ENCODE peak calls at places on chromosomes 7 and 10, in nine cellular contexts. W is endothelial cell of umbilical vein; V is MM.1S; H is IMR-90; N is aorta; M is heart right ventricle; G is heart left ventricle; E is thoracic aorta; U is CD8-positive, alpha-beta memory T cell. Q is an unnamed sample. For H3K4me1, the result is how much of the 10 kb centered on the place peaks cover.

GRCh38 chr7:30422922-30423321 is 55.7 kb downstream of the NOD1 start:
- DNase-seq in H (peak), V (no peak), W (peak), U (no peak), N (no peak), E (no peak), M (no peak), G (no peak), Q (peak)

GRCh38 chr10:12972146-12972545 is 29.4 kb downstream of the CCDC3 start:
- DNase-seq in M (no peak), H (no peak), G (no peak), V (no peak), U (no peak), N (no peak), E (no peak), W (no peak), Q (no peak)

GRCh38 chr10:72044417-72045041 is 43.8 kb downstream of the SPOCK2 start:
- DNase-seq in U (no peak), N (peak), V (no peak), W (peak), H (peak), G (peak), E (peak), M (peak), Q (peak)

GRCh38 chr7:2862831-2863361 is 18.8 kb upstream of the GNA12 start:
- DNase-seq in E (no peak), V (no peak), W (no peak), U (peak), M (no peak), G (no peak), N (peak), H (peak), Q (no peak)

GRCh38 chr7:77752016-77752415 is 46.2 kb downstream of the TMEM60 start:
- DNase-seq in E (no peak), H (no peak), G (no peak), M (no peak), U (no peak), V (no peak), N (no peak), W (peak), Q (no peak)

GRCh38 chr7:158958618-158959017 is 102.3 kb downstream of the DYNC2I1 start:
- DNase-seq in N (no peak), G (no peak), M (no peak), W (no peak), E (no peak), U (no peak), V (no peak), H (no peak), Q (no peak)

GRCh38 chr10:20004087-20004523 is 187.9 kb downstream of the PLXDC2 start:
- DNase-seq in V (peak), G (peak), H (peak), U (no peak), E (peak), M (peak), N (peak), W (no peak), Q (no peak)

GRCh38 chr10:75038335-75038734 is 73.1 kb upstream of the SAMD8 start:
- DNase-seq in V (no peak), W (no peak), U (no peak), H (peak), M (peak), E (no peak), G (peak), N (no peak), Q (no peak)

GRCh38 chr7:17787257-17787656 is 153.0 kb downstream of the SNX13 start:
- DNase-seq in H (no peak), G (no peak), E (no peak), W (no peak), M (no peak), N (no peak), U (no peak), V (no peak), Q (no peak)

GRCh38 chr7:78939669-78940068 is 513.8 kb downstream of the MAGI2 start:
- DNase-seq in U (no peak), E (no peak), N (no peak), V (no peak), W (no peak), M (no peak), H (peak), G (no peak), Q (no peak)

GRCh38 chr7:55526770-55527169 is 45.5 kb downstream of the VOPP1 start:
- DNase-seq in U (no peak), E (no peak), N (no peak), H (no peak), G (no peak), W (no peak), V (no peak), M (no peak), Q (no peak)
- H3K4me1 ChIP-seq in U (under half), E (under half), N (under half), H (under half), G (under half), W (under half), V (half or more), M (under half), Q (under half)

DNA sequence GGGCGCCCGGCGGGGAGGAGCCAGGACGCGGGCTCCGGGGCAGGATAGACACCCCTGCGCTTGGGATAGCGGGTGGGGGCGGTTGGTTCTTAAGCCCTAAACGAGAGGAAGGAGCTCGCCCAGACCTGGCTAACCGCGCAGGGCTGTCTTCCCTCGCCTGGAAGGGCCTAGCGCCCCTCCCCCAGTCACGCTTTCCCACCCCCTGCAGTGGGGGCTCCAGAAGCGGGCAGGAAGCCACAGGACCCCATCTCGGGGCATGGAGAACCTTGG is 6.5 kb downstream of the SHH start:
- DNase-seq in U (no peak), W (no peak), G (no peak), M (no peak), N (no peak), V (no peak), H (no peak), E (no peak), Q (no peak)
- H3K4me1 ChIP-seq in U (under half), W (under half), G (half or more), M (half or more), N (under half), V (under half), H (under half), E (half or more), Q (under half)

GRCh38 chr7:74185016-74185415 is 10.9 kb downstream of the EIF4H start:
- DNase-seq in H (no peak), V (no peak), W (no peak), E (no peak), U (no peak), M (no peak), G (no peak), N (no peak), Q (no peak)

GRCh38 chr7:74183142-74183541 is 9.0 kb downstream of the EIF4H start:
- DNase-seq in M (no peak), E (no peak), N (no peak), V (no peak), U (no peak), G (no peak), W (no peak), H (no peak), Q (no peak)

GRCh38 chr7:74183653-74184450 is 9.7 kb downstream of the EIF4H start:
- DNase-seq in E (no peak), G (no peak), V (no peak), M (no peak), N (no peak), W (peak), U (no peak), H (no peak), Q (no peak)

GRCh38 chr7:74187915-74188675 is 13.9 kb downstream of the EIF4H start:
- DNase-seq in H (peak), N (no peak), U (no peak), E (no peak), G (no peak), M (no peak), W (peak), V (no peak), Q (peak)

GRCh38 chr7:74185636-74186035 is 11.5 kb downstream of the EIF4H start:
- DNase-seq in U (no peak), G (no peak), H (no peak), W (peak), M (no peak), V (no peak), N (no peak), E (no peak), Q (no peak)
- H3K4me1 ChIP-seq in U (half or more), G (half or more), H (under half), W (half or more), M (half or more), V (under half), N (under half), E (half or more), Q (under half)

DNA sequence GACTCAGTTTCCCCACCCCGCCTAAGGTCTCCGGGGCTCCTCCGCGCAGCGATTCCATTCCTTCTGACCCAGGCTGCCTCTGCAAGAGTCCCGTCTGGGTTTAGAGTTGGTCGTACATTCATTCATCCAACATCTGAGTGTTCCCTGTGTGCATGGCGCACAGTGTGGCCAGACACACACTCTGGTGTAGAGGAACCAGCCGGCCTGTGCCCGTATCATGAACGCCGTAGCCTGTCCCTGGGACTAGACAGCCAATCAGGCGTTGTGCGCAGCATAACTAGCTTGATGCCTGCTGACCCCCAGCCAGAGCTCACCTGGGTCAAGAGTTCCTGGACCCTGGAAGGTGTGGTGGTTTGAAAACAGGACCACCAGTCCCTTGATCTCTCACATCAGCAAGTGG is 20.9 kb upstream of the PDGFA start:
- DNase-seq in U (no peak), E (no peak), V (no peak), H (no peak), M (no peak), G (no peak), W (no peak), N (no peak), Q (no peak)
- H3K4me1 ChIP-seq in U (under half), E (under half), V (under half), H (under half), M (under half), G (under half), W (under half), N (under half), Q (under half)

GRCh38 chr10:15259136-15259535 is 90.6 kb upstream of the NMT2 start:
- DNase-seq in G (no peak), E (no peak), N (no peak), M (no peak), W (no peak), U (no peak), H (no peak), V (no peak), Q (no peak)
- H3K4me1 ChIP-seq in G (under half), E (under half), N (under half), M (under half), W (under half), U (under half), H (under half), V (under half), Q (under half)

GRCh38 chr10:110837418-110838120 is 34.2 kb upstream of the PDCD4 start:
- DNase-seq in E (no peak), G (no peak), U (no peak), M (no peak), W (peak), N (no peak), V (no peak), H (no peak), Q (no peak)

GRCh38 chr10:110834622-110835219 is 37.0 kb upstream of the PDCD4 start:
- DNase-seq in U (no peak), M (peak), E (no peak), N (no peak), W (peak), G (peak), H (no peak), V (no peak), Q (no peak)

GRCh38 chr10:110833941-110834621 is 37.6 kb upstream of the PDCD4 start:
- DNase-seq in H (no peak), V (no peak), M (no peak), E (no peak), U (no peak), W (no peak), N (no peak), G (no peak), Q (no peak)

GRCh38 chr10:110833234-110833940 is 38.3 kb upstream of the PDCD4 start:
- DNase-seq in M (no peak), N (no peak), H (no peak), E (no peak), G (no peak), U (no peak), V (no peak), W (no peak), Q (no peak)

DNA sequence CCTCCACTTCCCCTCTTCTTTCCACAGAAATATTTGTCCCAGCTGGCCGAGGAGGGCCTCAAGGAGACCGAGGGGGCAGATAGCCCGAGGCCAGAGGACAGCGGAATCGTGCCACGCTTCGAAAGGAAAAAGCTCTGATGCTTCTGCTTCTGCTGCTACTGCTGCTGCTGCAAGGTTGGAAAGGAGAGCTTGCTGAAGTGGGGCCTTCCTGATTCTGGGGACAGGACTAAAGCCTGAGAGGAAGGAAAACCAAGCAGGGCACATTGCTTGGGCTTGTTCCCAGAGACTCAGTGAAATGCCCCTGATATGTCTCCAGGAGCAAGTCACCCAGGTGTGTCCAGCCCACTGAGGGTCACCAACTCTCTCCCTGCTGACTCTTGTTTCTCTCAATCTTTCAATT is 35.9 kb upstream of the PDCD4 start:
- DNase-seq in E (no peak), W (no peak), U (no peak), N (no peak), G (no peak), M (no peak), V (no peak), H (no peak), Q (no peak)
- H3K4me1 ChIP-seq in E (half or more), W (under half), U (under half), N (under half), G (under half), M (half or more), V (under half), H (under half), Q (under half)

DNA sequence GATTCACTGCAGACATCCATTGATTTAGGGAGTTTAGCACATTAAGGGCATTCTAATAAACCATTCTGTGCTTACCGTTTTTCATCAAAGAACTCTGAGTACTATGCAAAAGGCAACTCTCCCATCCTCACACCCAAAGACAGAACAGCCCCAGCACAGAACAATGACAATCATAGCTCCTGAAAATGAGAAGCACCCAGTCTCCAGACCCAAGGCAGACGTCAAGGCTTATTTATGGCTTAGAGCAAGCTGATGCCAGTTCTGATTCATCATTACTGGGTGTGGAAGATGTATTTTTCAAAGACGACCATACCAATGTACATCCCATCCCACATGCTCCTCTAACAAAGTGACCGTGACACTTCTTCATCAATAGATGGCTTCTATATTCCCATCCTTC is 67.6 kb downstream of the OSBPL3 start:
- DNase-seq in G (no peak), V (no peak), W (no peak), U (no peak), M (no peak), H (no peak), N (no peak), E (no peak), Q (peak)
- H3K4me1 ChIP-seq in G (half or more), V (under half), W (under half), U (half or more), M (under half), H (under half), N (under half), E (under half), Q (under half)

DNA sequence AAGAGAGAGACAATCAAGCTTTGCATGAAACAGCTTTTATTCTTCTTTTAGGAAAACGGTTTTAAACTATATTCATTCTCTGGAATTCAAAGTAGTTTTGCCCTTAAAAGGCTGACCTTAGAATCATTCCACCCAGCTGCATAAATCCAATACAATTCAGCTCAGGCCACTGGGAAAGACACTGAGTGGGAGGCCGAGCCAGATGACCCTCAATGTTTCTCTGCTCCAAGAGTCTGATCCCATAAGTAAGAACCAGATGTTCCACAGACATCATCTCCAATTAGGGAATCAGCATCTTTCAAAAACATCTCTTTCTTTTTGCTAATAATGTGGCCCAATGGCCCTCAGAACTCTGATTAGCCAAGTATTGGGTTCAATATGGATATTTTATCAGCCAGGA is 26.1 kb downstream of the CREB3L2 start:
- DNase-seq in V (no peak), U (no peak), H (peak), M (no peak), N (no peak), G (peak), E (no peak), W (no peak), Q (no peak)
- H3K4me1 ChIP-seq in V (under half), U (under half), H (under half), M (half or more), N (under half), G (half or more), E (half or more), W (under half), Q (under half)

GRCh38 chr10:5947471-5948207 is 29.7 kb downstream of the IL15RA start:
- DNase-seq in E (no peak), U (no peak), H (no peak), W (no peak), N (peak), G (no peak), V (no peak), M (no peak), Q (no peak)
- H3K4me1 ChIP-seq in E (half or more), U (under half), H (under half), W (under half), N (under half), G (half or more), V (under half), M (half or more), Q (under half)